ENCODE peak calls at places on chromosomes 6 and 20, in six cellular contexts. M is prostate gland, O is A549, I is K562, D is endothelial cell of umbilical vein, H is GM12891. B is an unnamed sample.

GRCh38 chr20:35711588-35712209 is 12.5 kb downstream of the ROMO1 start:
- DNase-seq in M (no peak), O (no peak), I (no peak), D (no peak), H (no peak), B (no peak)

GRCh38 chr6:166776571-166776970 is 149.5 kb upstream of the RPS6KA2 start:
- DNase-seq in M (no peak), O (no peak), I (no peak), D (no peak), H (no peak), B (no peak)

GRCh38 chr20:1325173-1326030 is 3.5 kb downstream of the SDCBP2 start:
- DNase-seq in M (peak), O (peak), I (peak), D (peak), H (peak), B (peak)

GRCh38 chr20:33796263-33796906 is 14.8 kb upstream of the CHMP4B start:
- DNase-seq in M (peak), O (no peak), I (no peak), D (no peak), H (no peak), B (no peak)

GRCh38 chr6:51743999-51744398 is 343.4 kb downstream of the PKHD1 start:
- DNase-seq in M (no peak), O (no peak), I (no peak), D (no peak), H (no peak), B (no peak)

GRCh38 chr6:135651964-135652755 is 154.6 kb upstream of the AHI1 start:
- DNase-seq in M (no peak), O (no peak), I (no peak), D (no peak), H (no peak), B (no peak)

GRCh38 chr6:127841811-127842210 is 59.0 kb downstream of the THEMIS start:
- DNase-seq in M (no peak), O (no peak), I (no peak), D (no peak), H (no peak), B (no peak)

GRCh38 chr6:31727717-31728671 is 1.1 kb downstream of the DDAH2 start:
- DNase-seq in M (no peak), O (no peak), I (no peak), D (no peak), H (no peak), B (no peak)

GRCh38 chr6:24469829-24470228 is 19.5 kb downstream of the GPLD1 start:
- DNase-seq in M (no peak), O (no peak), I (no peak), D (no peak), H (no peak), B (no peak)

GRCh38 chr6:155381856-155382690 is 67.8 kb upstream of the TFB1M start:
- DNase-seq in M (no peak), O (no peak), I (no peak), D (no peak), H (no peak), B (no peak)

GRCh38 chr6:54073487-54073886 is 37.8 kb upstream of the MLIP start:
- DNase-seq in M (no peak), O (no peak), I (no peak), D (no peak), H (no peak), B (no peak)

GRCh38 chr6:135922170-135922569 is 70.7 kb downstream of the PDE7B start:
- DNase-seq in M (peak), O (no peak), I (no peak), D (peak), H (no peak), B (peak)

GRCh38 chr6:27545271-27546046 is 72.6 kb upstream of the ZNF184 start:
- DNase-seq in M (no peak), O (no peak), I (peak), D (peak), H (no peak), B (no peak)

GRCh38 chr20:23264545-23264944 is 86.0 kb upstream of the NXT1 start:
- DNase-seq in M (no peak), O (no peak), I (no peak), D (no peak), H (no peak), B (no peak)

GRCh38 chr6:111477481-111477938 is 5.5 kb downstream of the REV3L start:
- DNase-seq in M (no peak), O (no peak), I (no peak), D (no peak), H (no peak), B (no peak)

GRCh38 chr20:48879609-48880008 is 41.9 kb upstream of the ARFGEF2 start:
- DNase-seq in M (no peak), O (no peak), I (no peak), D (peak), H (no peak), B (no peak)

GRCh38 chr6:154230910-154231595 is 125.5 kb downstream of the IPCEF1 start:
- DNase-seq in M (no peak), O (no peak), I (no peak), D (no peak), H (no peak), B (no peak)

GRCh38 chr6:23584134-23584763 is 541.8 kb upstream of the NRSN1 start:
- DNase-seq in M (no peak), O (no peak), I (no peak), D (no peak), H (no peak), B (no peak)

GRCh38 chr20:44029848-44030230 is 115.2 kb downstream of the TOX2 start:
- DNase-seq in M (no peak), O (no peak), I (no peak), D (no peak), H (no peak), B (no peak)

GRCh38 chr6:26159417-26160273 is 72.4 kb downstream of the HFE start:
- DNase-seq in M (no peak), O (no peak), I (no peak), D (peak), H (no peak), B (no peak)

GRCh38 chr20:53915459-53916172 is 154.8 kb downstream of the BCAS1 start:
- DNase-seq in M (peak), O (peak), I (peak), D (peak), H (no peak), B (peak)

GRCh38 chr20:53918010-53918311 is 152.4 kb downstream of the BCAS1 start:
- DNase-seq in M (no peak), O (no peak), I (no peak), D (no peak), H (no peak), B (no peak)

GRCh38 chr20:53916173-53916512 is 154.3 kb downstream of the BCAS1 start:
- DNase-seq in M (no peak), O (no peak), I (no peak), D (no peak), H (no peak), B (no peak)

GRCh38 chr20:53918949-53919361 is 151.4 kb downstream of the BCAS1 start:
- DNase-seq in M (no peak), O (no peak), I (peak), D (no peak), H (no peak), B (no peak)

DNA sequence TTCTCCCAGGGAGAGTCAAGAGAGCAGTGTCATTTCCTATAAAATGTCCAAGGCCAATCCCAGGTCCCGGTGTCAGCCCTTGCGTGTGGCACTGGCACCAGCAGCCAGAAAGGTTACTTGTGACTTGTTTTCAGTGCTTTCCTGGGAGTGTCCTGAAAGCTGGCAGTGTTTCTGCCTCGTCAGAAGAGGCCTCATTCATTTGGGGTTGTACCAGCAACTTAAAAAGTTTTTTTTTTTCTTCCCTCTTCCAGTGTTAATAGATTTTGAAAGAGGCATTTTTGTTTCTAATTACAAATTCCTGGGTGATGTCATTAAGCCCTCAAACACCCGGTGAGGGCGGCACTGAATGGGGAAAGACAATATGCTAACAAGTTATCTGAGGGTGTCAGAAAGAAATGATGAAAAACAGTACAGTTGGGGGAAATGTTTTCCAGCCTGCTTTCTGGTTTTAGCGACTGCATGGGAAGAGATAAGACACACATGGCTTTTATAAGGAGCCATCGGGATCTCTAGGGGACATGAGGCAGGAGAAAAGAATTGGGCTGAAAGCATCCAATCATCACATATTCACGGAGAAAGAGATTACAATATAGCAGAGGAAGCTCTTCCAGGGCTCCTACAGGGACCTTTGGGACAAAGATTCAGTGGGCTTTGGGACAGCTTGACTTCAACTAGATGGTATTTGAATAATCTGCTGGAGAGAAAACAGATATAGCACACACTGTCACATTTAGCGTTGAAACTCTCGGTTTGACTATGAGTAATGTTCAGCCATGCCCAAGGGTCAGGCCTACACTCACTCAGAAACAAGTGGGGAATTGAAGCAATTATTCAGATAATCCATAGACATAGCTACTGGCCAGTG is 153.0 kb downstream of the BCAS1 start:
- DNase-seq in M (peak), O (no peak), I (peak), D (peak), H (no peak), B (no peak)
- TF ChIP-seq POLR2A in M (no peak), O (no peak), I (no peak), D (no peak), H (no peak), B (no peak)

GRCh38 chr6:36623547-36624459 is 29.6 kb downstream of the SRSF3 start:
- DNase-seq in M (peak), O (peak), I (peak), D (peak), H (peak), B (peak)
- TF ChIP-seq POLR2A in M (no peak), O (no peak), I (no peak), D (no peak), H (no peak), B (no peak)

GRCh38 chr6:222468-222867 is 69.8 kb upstream of the DUSP22 start:
- DNase-seq in M (no peak), O (no peak), I (no peak), D (no peak), H (no peak), B (no peak)

GRCh38 chr6:220736-221475 is 71.4 kb upstream of the DUSP22 start:
- DNase-seq in M (no peak), O (no peak), I (no peak), D (no peak), H (no peak), B (no peak)

GRCh38 chr6:223136-223535 is 69.2 kb upstream of the DUSP22 start:
- DNase-seq in M (no peak), O (no peak), I (no peak), D (no peak), H (no peak), B (no peak)

GRCh38 chr6:220312-220711 is 72.0 kb upstream of the DUSP22 start:
- DNase-seq in M (no peak), O (no peak), I (no peak), D (no peak), H (no peak), B (no peak)

GRCh38 chr6:221531-222349 is 70.5 kb upstream of the DUSP22 start:
- DNase-seq in M (no peak), O (no peak), I (no peak), D (no peak), H (no peak), B (no peak)
- TF ChIP-seq POLR2A in M (no peak), O (no peak), I (no peak), D (no peak), H (no peak), B (no peak)

GRCh38 chr20:24529032-24529431 is 59.6 kb downstream of the SYNDIG1 start:
- DNase-seq in M (no peak), O (no peak), I (no peak), D (no peak), H (no peak), B (no peak)

GRCh38 chr20:24531202-24531601 is 61.8 kb downstream of the SYNDIG1 start:
- DNase-seq in M (no peak), O (no peak), I (no peak), D (no peak), H (no peak), B (no peak)

GRCh38 chr20:24533449-24533848 is 64.0 kb downstream of the SYNDIG1 start:
- DNase-seq in M (no peak), O (no peak), I (no peak), D (no peak), H (no peak), B (no peak)

GRCh38 chr20:24534282-24534681 is 64.9 kb downstream of the SYNDIG1 start:
- DNase-seq in M (no peak), O (no peak), I (no peak), D (no peak), H (no peak), B (no peak)

GRCh38 chr20:24531626-24532419 is 62.4 kb downstream of the SYNDIG1 start:
- DNase-seq in M (no peak), O (no peak), I (no peak), D (no peak), H (no peak), B (no peak)
- TF ChIP-seq POLR2A in M (no peak), O (no peak), I (no peak), D (no peak), H (no peak), B (no peak)

DNA sequence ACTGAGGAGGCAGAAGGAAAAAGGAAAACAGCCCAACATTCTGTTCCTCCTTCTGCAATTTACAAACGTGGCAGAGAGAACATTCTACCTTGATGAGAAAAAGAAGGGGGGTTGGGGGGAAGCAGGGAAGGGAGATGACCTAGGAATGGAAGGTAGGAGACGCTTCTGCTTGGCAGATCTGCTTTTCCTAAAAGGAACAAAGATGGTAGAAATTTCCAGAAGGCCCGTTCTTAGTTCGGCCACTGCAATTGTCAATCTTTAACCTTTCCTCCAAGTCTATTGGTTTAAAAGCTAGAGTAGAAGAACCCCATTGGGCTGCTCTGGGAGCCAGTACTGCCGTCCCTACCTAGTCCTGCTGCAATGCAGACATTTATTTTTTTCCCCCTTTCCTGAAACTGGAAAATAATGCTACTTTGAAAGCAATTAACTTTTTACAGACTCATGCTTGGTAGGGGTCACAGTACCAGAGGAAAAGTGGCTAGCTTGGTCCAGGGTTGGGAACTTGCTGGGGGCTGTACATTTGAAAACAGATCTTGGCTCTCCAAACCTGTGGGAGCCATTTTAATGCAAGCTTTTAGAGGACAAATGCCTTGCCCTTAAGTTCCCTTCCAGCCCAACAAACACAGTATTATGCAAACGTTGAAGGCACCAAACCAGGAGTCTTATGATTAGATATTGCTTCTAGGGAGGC is 2.7 kb downstream of the ZMYND8 start:
- DNase-seq in M (no peak), O (no peak), I (no peak), D (peak), H (no peak), B (no peak)
- TF ChIP-seq POLR2A in M (no peak), O (no peak), I (peak), D (no peak), H (no peak), B (no peak)

GRCh38 chr20:63216041-63216848 is at the start of gene YTHDF1:
- DNase-seq in M (peak), O (peak), I (peak), D (peak), H (peak), B (peak)
- TF ChIP-seq POLR2A in M (peak), O (peak), I (peak), D (peak), H (no peak), B (peak)

DNA sequence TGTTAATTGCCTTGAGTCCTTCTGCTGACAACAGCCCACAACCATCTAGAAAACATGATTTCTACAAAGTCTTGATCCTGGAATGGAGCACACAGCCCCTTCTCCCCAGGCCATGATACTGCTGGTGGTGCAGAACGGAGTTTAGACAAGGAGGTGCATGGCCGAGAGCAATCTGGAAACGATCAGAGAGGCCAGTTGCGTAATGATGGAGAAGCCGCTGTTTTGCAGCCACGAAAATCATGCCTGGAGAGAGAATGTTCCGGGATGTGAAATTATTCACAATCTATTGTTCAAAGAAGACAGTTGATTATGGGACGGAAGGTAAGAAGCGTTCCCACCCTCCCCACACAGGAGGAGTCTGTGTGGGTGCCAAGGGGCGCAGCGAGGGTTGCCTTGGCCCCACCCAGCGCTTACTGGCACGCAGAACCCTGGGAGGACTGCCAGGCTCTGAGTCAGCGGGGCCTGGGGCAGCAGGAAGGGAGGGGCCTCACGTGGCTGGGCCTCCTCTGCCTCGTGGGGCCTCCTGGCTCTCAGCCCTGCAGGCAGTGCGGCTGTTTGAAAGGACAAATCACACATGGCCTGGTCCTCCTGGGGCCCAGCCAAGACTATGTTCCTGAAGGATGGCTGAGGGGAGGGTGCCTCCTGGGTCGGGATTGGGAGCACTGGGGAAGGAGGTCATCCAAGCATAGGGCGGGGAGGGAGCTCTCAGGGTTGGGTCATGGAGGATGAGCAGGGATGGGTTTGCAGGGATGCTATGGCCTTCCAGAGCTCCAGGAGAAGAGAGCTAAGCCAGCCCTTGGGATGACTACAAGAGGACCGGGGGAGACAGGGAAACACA is 8.7 kb upstream of the AP5S1 start:
- DNase-seq in M (peak), O (peak), I (no peak), D (peak), H (no peak), B (peak)
- TF ChIP-seq POLR2A in M (peak), O (peak), I (no peak), D (peak), H (no peak), B (no peak)

GRCh38 chr20:13261460-13262301 is 40.6 kb downstream of the ISM1 start:
- DNase-seq in M (no peak), O (peak), I (peak), D (peak), H (peak), B (peak)

GRCh38 chr20:13262701-13263335 is 41.7 kb downstream of the ISM1 start:
- DNase-seq in M (no peak), O (no peak), I (no peak), D (no peak), H (no peak), B (peak)

GRCh38 chr20:13262302-13262650 is 41.2 kb downstream of the ISM1 start:
- DNase-seq in M (no peak), O (no peak), I (no peak), D (peak), H (no peak), B (no peak)

GRCh38 chr20:13259921-13260320 is 38.8 kb downstream of the ISM1 start:
- DNase-seq in M (no peak), O (no peak), I (no peak), D (no peak), H (no peak), B (no peak)

DNA sequence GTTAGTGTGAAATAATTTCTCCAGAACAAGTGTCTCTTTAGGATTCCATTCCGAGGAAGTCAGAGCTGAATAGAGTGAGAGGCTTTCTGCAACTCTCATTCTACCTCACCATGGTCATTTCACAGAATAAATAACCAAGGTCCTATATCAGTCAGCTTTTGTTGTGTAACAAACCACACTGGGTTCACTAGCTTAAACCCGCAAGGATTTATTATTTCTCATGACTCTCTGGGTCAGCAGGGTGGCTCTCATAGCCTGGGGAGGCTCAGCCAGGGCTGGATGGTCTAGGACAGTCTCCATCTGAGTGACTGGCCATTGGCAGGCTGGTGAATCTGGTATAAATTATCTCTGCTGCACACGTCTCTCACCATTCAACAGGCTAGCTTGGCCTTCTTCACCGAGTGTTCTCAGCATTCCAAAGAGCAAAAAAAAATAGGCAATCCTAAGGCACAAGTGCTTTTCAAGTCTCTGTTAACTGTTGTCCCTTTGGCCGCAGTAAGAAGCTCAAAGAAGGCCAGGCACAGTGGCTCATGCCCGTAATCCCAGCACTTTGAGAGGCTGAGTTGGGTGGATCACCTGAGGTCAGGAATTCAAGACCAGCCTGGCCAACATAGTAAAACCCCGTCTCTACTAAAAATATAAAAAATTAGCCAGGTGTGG is 39.7 kb downstream of the ISM1 start:
- DNase-seq in M (no peak), O (no peak), I (no peak), D (no peak), H (no peak), B (no peak)
- TF ChIP-seq POLR2A in M (no peak), O (no peak), I (no peak), D (no peak), H (no peak), B (no peak)

B was measured in H54.